ENCODE peak calls at places on chromosomes 11 and 22, in nine cellular contexts. I, A, H, N, E, Y, F, J and K are unnamed samples.

GRCh38 chr22:39718921-39719320 is 148.4 kb downstream of the CACNA1I start:
- DNase-seq in I (no peak), A (no peak), H (no peak), N (no peak), E (no peak), Y (no peak), F (no peak), J (no peak), K (no peak)

GRCh38 chr11:70694371-70694770 is 296.0 kb downstream of the CTTN start:
- DNase-seq in I (no peak), A (no peak), H (no peak), N (no peak), E (no peak), Y (no peak), F (no peak), J (no peak), K (no peak)

GRCh38 chr11:111402411-111402810 is 23.3 kb upstream of the POU2AF1 start:
- DNase-seq in I (no peak), A (no peak), H (no peak), N (peak), E (no peak), Y (no peak), F (no peak), J (no peak), K (no peak)

GRCh38 chr11:69518081-69518950 is 36.9 kb downstream of the LINC01488 start:
- DNase-seq in I (no peak), A (no peak), H (peak), N (no peak), E (no peak), Y (peak), F (no peak), J (peak), K (no peak)

GRCh38 chr11:22920939-22921565 is 60.8 kb upstream of the CCDC179 start:
- DNase-seq in I (no peak), A (peak), H (peak), N (no peak), E (no peak), Y (peak), F (peak), J (peak), K (peak)

GRCh38 chr11:116336540-116336939 is 436.2 kb downstream of the BUD13 start:
- DNase-seq in I (no peak), A (no peak), H (no peak), N (no peak), E (no peak), Y (no peak), F (no peak), J (no peak), K (no peak)

GRCh38 chr11:69201048-69201365 is 45.3 kb downstream of the SMIM38 start:
- DNase-seq in I (no peak), A (peak), H (no peak), N (no peak), E (no peak), Y (no peak), F (no peak), J (no peak), K (no peak)

GRCh38 chr11:75474878-75475766 is 42.1 kb upstream of the KLHL35 start:
- DNase-seq in I (peak), A (peak), H (no peak), N (no peak), E (peak), Y (peak), F (no peak), J (peak), K (peak)

GRCh38 chr11:65298131-65298535 is 16.5 kb upstream of the CDC42EP2 start:
- DNase-seq in I (no peak), A (no peak), H (no peak), N (peak), E (no peak), Y (peak), F (no peak), J (peak), K (no peak)

GRCh38 chr11:60880189-60880588 is 12.8 kb downstream of the ZP1 start:
- DNase-seq in I (no peak), A (no peak), H (no peak), N (no peak), E (no peak), Y (no peak), F (no peak), J (no peak), K (no peak)

GRCh38 chr11:2792376-2793250 is 92.8 kb upstream of the KCNQ1OT1 start:
- DNase-seq in I (no peak), A (peak), H (no peak), N (peak), E (no peak), Y (no peak), F (peak), J (no peak), K (peak)

GRCh38 chr11:64141081-64141783 is 24.7 kb downstream of the MACROD1 start:
- DNase-seq in I (no peak), A (no peak), H (no peak), N (no peak), E (no peak), Y (no peak), F (no peak), J (peak), K (peak)

GRCh38 chr22:41565403-41566054 is 4.7 kb downstream of the CSDC2 start:
- DNase-seq in I (no peak), A (no peak), H (no peak), N (no peak), E (no peak), Y (peak), F (peak), J (peak), K (no peak)

GRCh38 chr11:78878631-78879030 is 304.0 kb upstream of the NARS2 start:
- DNase-seq in I (no peak), A (no peak), H (no peak), N (no peak), E (no peak), Y (no peak), F (no peak), J (no peak), K (no peak)

GRCh38 chr22:24894998-24895397 is 51.5 kb downstream of the LHFPL7 start:
- DNase-seq in I (no peak), A (peak), H (no peak), N (peak), E (no peak), Y (peak), F (peak), J (peak), K (peak)

GRCh38 chr11:1778141-1778911 is 14.6 kb upstream of the CTSD start:
- DNase-seq in I (no peak), A (no peak), H (no peak), N (no peak), E (no peak), Y (no peak), F (peak), J (no peak), K (no peak)

GRCh38 chr11:70595452-70595851 is 197.1 kb downstream of the CTTN start:
- DNase-seq in I (no peak), A (no peak), H (no peak), N (no peak), E (no peak), Y (peak), F (no peak), J (no peak), K (no peak)

GRCh38 chr11:80330302-80330701 is 889.5 kb upstream of the TENM4 start:
- DNase-seq in I (no peak), A (no peak), H (no peak), N (no peak), E (no peak), Y (peak), F (no peak), J (no peak), K (no peak)

GRCh38 chr11:117231637-117232021 is 244 bp downstream of the PCSK7 start:
- DNase-seq in I (no peak), A (no peak), H (no peak), N (no peak), E (no peak), Y (no peak), F (no peak), J (no peak), K (no peak)

GRCh38 chr11:4531666-4532065 is 13.3 kb upstream of the OR52M1 start:
- DNase-seq in I (no peak), A (peak), H (no peak), N (no peak), E (no peak), Y (no peak), F (no peak), J (no peak), K (no peak)

GRCh38 chr11:33610903-33611302 is 89.7 kb downstream of the C11orf91 start:
- DNase-seq in I (no peak), A (no peak), H (no peak), N (no peak), E (no peak), Y (no peak), F (no peak), J (no peak), K (no peak)

DNA sequence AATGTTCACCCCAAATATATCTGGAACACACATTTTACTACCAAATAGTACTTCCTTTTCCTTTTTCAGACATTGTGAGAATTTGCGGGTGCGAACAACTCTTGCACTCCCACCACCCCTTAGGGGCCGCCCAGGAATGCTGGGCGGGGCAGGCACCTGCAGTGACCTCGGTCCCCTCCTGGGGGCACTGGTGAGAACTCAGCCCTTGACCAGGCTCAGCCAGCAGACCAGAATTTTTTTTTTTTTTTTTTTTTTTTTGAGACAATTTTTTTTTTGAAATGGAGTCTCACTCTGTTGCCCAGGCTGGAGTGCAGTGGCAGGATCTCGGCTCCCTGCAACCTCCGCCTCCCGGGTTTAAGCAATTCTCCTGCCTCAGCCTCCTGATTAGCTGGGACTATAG is 75.8 kb downstream of the ARHGAP8 start:
- DNase-seq in I (no peak), A (peak), H (no peak), N (no peak), E (no peak), Y (no peak), F (peak), J (no peak), K (peak)
- TF ChIP-seq CTCF in I (no peak), A (peak), H (peak), N (peak), E (no peak), Y (peak), F (peak), J (peak), K (peak)

DNA sequence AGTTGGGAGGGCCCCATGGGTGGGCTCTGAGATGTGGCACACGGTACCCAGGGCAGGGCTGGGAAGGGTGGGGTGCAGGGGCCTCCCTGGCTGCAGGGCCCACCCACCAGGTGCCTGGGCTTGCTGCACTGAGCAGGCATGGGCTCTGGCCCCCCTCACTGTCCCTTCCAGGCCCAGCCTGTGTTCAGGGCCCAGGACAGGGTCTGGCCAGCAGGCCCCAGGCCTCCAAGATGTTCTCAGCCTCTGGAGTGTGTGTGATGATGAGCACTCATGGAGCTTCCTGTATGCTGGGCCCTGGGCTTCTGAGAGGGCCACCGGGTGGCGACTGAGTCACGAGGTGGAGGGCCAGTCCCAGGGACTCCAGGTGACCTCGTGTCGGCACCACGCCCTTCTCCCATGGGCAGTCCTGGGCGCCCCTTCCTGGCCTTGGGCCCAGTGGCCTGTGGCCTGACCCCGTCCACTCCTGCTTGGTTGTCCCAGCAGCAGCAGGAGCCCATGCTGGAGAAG is 55.9 kb upstream of the CCDC188 start:
- DNase-seq in I (no peak), A (no peak), H (no peak), N (peak), E (peak), Y (no peak), F (peak), J (peak), K (no peak)
- TF ChIP-seq CTCF in I (no peak), A (no peak), H (no peak), N (no peak), E (no peak), Y (no peak), F (no peak), J (no peak), K (no peak)

GRCh38 chr11:105219670-105220069 is 80.1 kb upstream of the CARD18 start:
- DNase-seq in I (no peak), A (no peak), H (no peak), N (no peak), E (no peak), Y (no peak), F (no peak), J (no peak), K (no peak)

GRCh38 chr11:105215528-105215927 is 76.0 kb upstream of the CARD18 start:
- DNase-seq in I (no peak), A (no peak), H (no peak), N (no peak), E (no peak), Y (no peak), F (no peak), J (no peak), K (no peak)

GRCh38 chr11:105220175-105220574 is 80.6 kb upstream of the CARD18 start:
- DNase-seq in I (no peak), A (no peak), H (no peak), N (no peak), E (no peak), Y (no peak), F (no peak), J (no peak), K (no peak)

GRCh38 chr11:105224859-105225258 is 85.3 kb upstream of the CARD18 start:
- DNase-seq in I (no peak), A (no peak), H (no peak), N (no peak), E (no peak), Y (no peak), F (no peak), J (no peak), K (no peak)

GRCh38 chr11:105219269-105219668 is 79.7 kb upstream of the CARD18 start:
- DNase-seq in I (no peak), A (peak), H (no peak), N (no peak), E (no peak), Y (no peak), F (no peak), J (no peak), K (no peak)
- TF ChIP-seq CTCF in I (no peak), A (no peak), H (no peak), N (no peak), E (no peak), Y (no peak), F (no peak), J (no peak), K (no peak)

GRCh38 chr22:46061431-46062231 is 84.7 kb upstream of the WNT7B start:
- DNase-seq in I (no peak), A (peak), H (no peak), N (peak), E (no peak), Y (no peak), F (no peak), J (no peak), K (no peak)
- TF ChIP-seq CTCF in I (no peak), A (no peak), H (no peak), N (no peak), E (no peak), Y (no peak), F (no peak), J (no peak), K (no peak)

GRCh38 chr11:48095779-48096470 is 115.6 kb downstream of the PTPRJ start:
- DNase-seq in I (no peak), A (no peak), H (peak), N (peak), E (peak), Y (no peak), F (no peak), J (peak), K (no peak)
- TF ChIP-seq CTCF in I (no peak), A (no peak), H (no peak), N (no peak), E (no peak), Y (no peak), F (no peak), J (no peak), K (no peak)